ENCODE peak calls at places on chromosomes 5 and 9, in ten cellular contexts. R is fibroblast of the aortic adventitia, O is gastrocnemius medialis, C is cardiac muscle cell, T is colonic mucosa, M is tibial nerve, V is ovary, Q is spleen, K is transverse colon, F is pancreas. L is an unnamed sample.
A peak's percentile ranks its signal among the peaks of the same experiment; 100 is the strongest.

GRCh38 chr5:65205016-65205415 is 276.7 kb downstream of the ADAMTS6 start:
- DNase-seq in R (peak; percentile 31), O (no peak), C (no peak), T (no peak), M (no peak), V (no peak), Q (no peak), K (no peak), F (no peak), L (no peak)

GRCh38 chr9:14306188-14306587 is 7.8 kb downstream of the NFIB start:
- DNase-seq in R (no peak), O (no peak), C (no peak), T (no peak), M (no peak), V (no peak), Q (no peak), K (no peak), F (no peak), L (no peak)

GRCh38 chr5:150615141-150615699 is 25.2 kb upstream of the SYNPO start:
- DNase-seq in R (peak; percentile 85), O (no peak), C (no peak), T (peak; percentile 66), M (no peak), V (peak; percentile 79), Q (no peak), K (peak; percentile 41), F (peak; percentile 69), L (no peak)

GRCh38 chr5:107469064-107469463 is 201.7 kb downstream of the EFNA5 start:
- DNase-seq in R (no peak), O (no peak), C (no peak), T (no peak), M (no peak), V (no peak), Q (no peak), K (no peak), F (no peak), L (no peak)

GRCh38 chr5:91436241-91436640 is 53.1 kb upstream of the ARRDC3 start:
- DNase-seq in R (no peak), O (no peak), C (no peak), T (no peak), M (no peak), V (no peak), Q (no peak), K (no peak), F (no peak), L (no peak)

GRCh38 chr9:101707708-101708107 is 30.7 kb downstream of the GRIN3A start:
- DNase-seq in R (no peak), O (no peak), C (no peak), T (no peak), M (no peak), V (no peak), Q (no peak), K (no peak), F (no peak), L (no peak)

GRCh38 chr5:79109527-79110492 is 1.8 kb upstream of the BHMT start:
- DNase-seq in R (no peak), O (no peak), C (peak; percentile 15), T (peak; percentile 27), M (no peak), V (no peak), Q (no peak), K (no peak), F (no peak), L (no peak)

GRCh38 chr5:176806137-176806536 is 4.2 kb upstream of the UNC5A start:
- DNase-seq in R (no peak), O (no peak), C (peak; percentile 79), T (no peak), M (no peak), V (no peak), Q (no peak), K (no peak), F (no peak), L (no peak)

GRCh38 chr5:158511454-158511853 is 588.3 kb downstream of the EBF1 start:
- DNase-seq in R (no peak), O (no peak), C (no peak), T (no peak), M (no peak), V (no peak), Q (peak; percentile 76), K (peak; percentile 8), F (no peak), L (peak; percentile 80)

GRCh38 chr9:32584784-32585183 is 11.8 kb upstream of the NDUFB6 start:
- DNase-seq in R (peak; percentile 19), O (no peak), C (no peak), T (no peak), M (no peak), V (no peak), Q (no peak), K (no peak), F (no peak), L (no peak)

GRCh38 chr9:72622186-72622585 is 100.8 kb downstream of the TMC1 start:
- DNase-seq in R (no peak), O (no peak), C (no peak), T (no peak), M (no peak), V (no peak), Q (no peak), K (no peak), F (no peak), L (no peak)

GRCh38 chr9:2116073-2116472 is 100.9 kb downstream of the SMARCA2 start:
- DNase-seq in R (no peak), O (no peak), C (no peak), T (no peak), M (no peak), V (no peak), Q (no peak), K (no peak), F (no peak), L (no peak)

GRCh38 chr5:134742134-134742533 is 3.8 kb downstream of the CAMLG start:
- DNase-seq in R (no peak), O (no peak), C (no peak), T (no peak), M (no peak), V (no peak), Q (no peak), K (no peak), F (no peak), L (no peak)
- TF ChIP-seq CTCF in R (no peak), O (no peak), C (no peak), T (no peak), M (no peak), V (no peak), Q (no peak), K (no peak), F (no peak), L (no peak)

GRCh38 chr5:146026307-146027010 is 78.9 kb downstream of the PLAC8L1 start:
- DNase-seq in R (no peak), O (no peak), C (no peak), T (no peak), M (no peak), V (no peak), Q (no peak), K (no peak), F (no peak), L (no peak)
- TF ChIP-seq CTCF in R (no peak), O (no peak), C (no peak), T (no peak), M (no peak), V (no peak), Q (no peak), K (no peak), F (no peak), L (no peak)

GRCh38 chr9:127826253-127826913 is 23.7 kb downstream of the FPGS start:
- DNase-seq in R (no peak), O (no peak), C (no peak), T (no peak), M (no peak), V (peak; percentile 68), Q (no peak), K (no peak), F (no peak), L (no peak)

GRCh38 chr9:127829205-127829935 is 25.1 kb downstream of the ENG start:
- DNase-seq in R (no peak), O (no peak), C (no peak), T (no peak), M (no peak), V (no peak), Q (no peak), K (no peak), F (no peak), L (no peak)

GRCh38 chr9:127832248-127832647 is 22.2 kb downstream of the ENG start:
- DNase-seq in R (no peak), O (no peak), C (no peak), T (no peak), M (no peak), V (no peak), Q (no peak), K (no peak), F (no peak), L (no peak)

GRCh38 chr9:127825319-127826051 is 22.8 kb downstream of the FPGS start:
- DNase-seq in R (no peak), O (peak; percentile 44), C (peak; percentile 85), T (peak; percentile 61), M (no peak), V (peak; percentile 60), Q (peak; percentile 85), K (peak; percentile 59), F (peak; percentile 81), L (peak; percentile 71)

DNA sequence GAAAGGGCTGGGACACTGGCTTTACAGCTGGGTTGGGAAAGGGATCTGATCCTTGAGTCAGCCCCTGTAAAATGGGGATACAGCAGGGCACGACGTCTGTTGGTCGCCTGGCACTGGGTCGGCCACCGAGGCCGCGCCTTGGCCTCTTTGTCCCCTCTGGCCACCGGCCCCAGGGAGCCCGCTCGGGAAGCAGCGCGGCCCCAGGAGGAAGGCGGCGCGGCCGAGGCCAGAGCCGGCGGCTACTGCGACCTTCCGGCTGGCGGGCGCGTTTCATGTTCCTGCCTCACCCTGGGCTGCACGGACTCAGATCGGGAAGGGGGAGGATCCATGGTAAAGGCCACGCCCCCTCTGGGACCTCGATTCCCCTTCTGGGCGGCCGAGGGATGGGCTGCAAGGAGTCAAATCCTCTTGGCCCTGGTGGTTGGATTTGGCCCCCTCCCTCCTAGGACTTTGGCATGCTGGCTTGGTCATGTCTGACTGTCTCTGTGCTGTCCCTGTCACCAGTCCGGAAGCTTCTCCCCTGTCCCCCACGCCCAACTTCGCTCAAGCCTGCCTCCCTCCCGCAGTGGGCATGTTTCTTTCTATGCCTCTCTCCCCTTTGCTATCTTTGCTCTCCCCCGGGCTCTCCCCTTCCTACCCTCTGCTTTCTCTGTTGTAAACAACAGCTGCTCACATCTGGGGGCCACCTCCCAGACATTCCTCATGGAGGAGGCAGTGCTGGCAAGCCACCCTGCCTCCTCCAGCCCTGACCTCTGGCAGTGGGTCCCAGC is 25.8 kb downstream of the FPGS start:
- DNase-seq in R (peak; percentile 69), O (peak; percentile 87), C (peak; percentile 90), T (peak; percentile 87), M (peak; percentile 91), V (peak; percentile 98), Q (peak; percentile 89), K (peak; percentile 79), F (peak; percentile 84), L (peak; percentile 39)
- TF ChIP-seq CTCF in R (no peak), O (no peak), C (no peak), T (no peak), M (peak; percentile 14), V (no peak), Q (no peak), K (no peak), F (no peak), L (no peak)

DNA sequence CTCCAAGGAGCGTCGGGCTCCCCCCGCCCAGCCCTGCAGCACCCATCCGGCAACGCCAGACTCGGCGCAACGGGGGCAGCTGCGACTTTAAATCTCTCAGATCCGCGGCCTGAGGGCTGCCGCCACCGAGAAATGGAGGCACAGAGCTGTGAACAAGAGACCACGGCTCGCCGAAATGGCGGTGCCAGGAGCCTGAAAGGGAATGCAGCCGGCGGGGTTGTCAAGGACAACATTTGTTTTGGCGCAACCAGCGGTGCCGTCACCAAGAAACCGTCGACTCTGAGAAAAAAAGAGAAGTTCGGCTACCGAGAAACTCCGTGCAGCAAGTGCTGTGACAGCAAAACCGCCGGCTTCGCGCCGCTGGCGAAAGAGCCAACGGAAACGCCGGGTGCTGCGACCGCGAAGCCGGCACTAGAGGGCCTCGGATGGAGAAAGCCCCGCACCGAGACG is 2.1 kb upstream of the ANXA2R start:
- DNase-seq in R (peak; percentile 70), O (peak; percentile 69), C (peak; percentile 75), T (peak; percentile 68), M (peak; percentile 42), V (peak; percentile 71), Q (peak; percentile 96), K (peak; percentile 79), F (peak; percentile 76), L (peak; percentile 77)
- TF ChIP-seq CTCF in R (peak; percentile 31), O (peak; percentile 14), C (peak; percentile 21), T (no peak), M (no peak), V (no peak), Q (no peak), K (no peak), F (no peak), L (no peak)